ENCODE peak calls at places on chromosomes 3 and 15, in five cellular contexts. Y, R, S, K and U are unnamed samples.

GRCh38 chr15:99306694-99307338 is 55.5 kb downstream of the LRRC28 start:
- DNase-seq in K (no peak), R (no peak), Y (no peak), S (no peak), U (no peak)

GRCh38 chr3:88321696-88322095 is 171.9 kb downstream of the C3orf38 start:
- DNase-seq in K (no peak), R (no peak), S (no peak), Y (no peak), U (peak)

GRCh38 chr15:29132110-29132420 is 137.6 kb downstream of the NSMCE3 start:
- DNase-seq in R (no peak), S (no peak), Y (no peak), K (no peak), U (no peak)

GRCh38 chr3:161264771-161265343 is 43.7 kb downstream of the NMD3 start:
- DNase-seq in Y (peak), S (no peak), R (no peak), K (no peak), U (peak)

GRCh38 chr15:28981351-28981720 is 95.6 kb downstream of the APBA2 start:
- DNase-seq in Y (no peak), K (no peak), S (no peak), R (no peak), U (no peak)

GRCh38 chr15:99956820-99957641 is 223.8 kb upstream of the LYSMD4 start:
- DNase-seq in S (no peak), K (no peak), Y (no peak), R (no peak), U (no peak)

GRCh38 chr15:68204776-68205557 is at the start of gene CALML4:
- DNase-seq in R (no peak), K (no peak), S (no peak), Y (no peak), U (no peak)

GRCh38 chr3:159922861-159923312 is 65.7 kb upstream of the IL12A start:
- DNase-seq in Y (no peak), R (no peak), K (no peak), S (no peak), U (no peak)

GRCh38 chr3:101466465-101467309 is 46.3 kb downstream of the SENP7 start:
- DNase-seq in R (peak), K (no peak), Y (no peak), S (no peak), U (peak)

GRCh38 chr3:62493116-62493801 is 119.9 kb upstream of the FEZF2 start:
- DNase-seq in S (no peak), K (no peak), R (no peak), Y (peak), U (no peak)

GRCh38 chr3:171404376-171404982 is 55.7 kb downstream of the TNIK start:
- DNase-seq in R (no peak), S (no peak), K (no peak), Y (no peak), U (no peak)

GRCh38 chr3:8975081-8976020 is 12.1 kb upstream of the RAD18 start:
- DNase-seq in Y (no peak), R (no peak), S (no peak), K (no peak), U (no peak)

GRCh38 chr3:194220776-194221735 is 85.1 kb downstream of the HES1 start:
- DNase-seq in K (no peak), Y (peak), R (no peak), S (no peak), U (no peak)

GRCh38 chr3:185658943-185659342 is 72.8 kb downstream of the SENP2 start:
- DNase-seq in K (no peak), Y (no peak), R (no peak), S (no peak), U (no peak)

GRCh38 chr15:29925227-29926082 is 103.2 kb upstream of the TJP1 start:
- DNase-seq in K (no peak), Y (peak), R (no peak), S (peak), U (peak)

GRCh38 chr3:119293761-119294401 is at the start of gene ARHGAP31:
- DNase-seq in R (peak), K (peak), S (peak), Y (peak), U (peak)

GRCh38 chr3:58666683-58667082 is at the start of gene FAM3D:
- DNase-seq in S (no peak), Y (peak), R (no peak), K (no peak), U (no peak)